ENCODE peak calls at places on chromosomes 7 and 10, in seven cellular contexts. One of them, this sample, is unnamed.

GRCh38 chr10:12699258-12699700 is 302.2 kb downstream of the CCDC3 start:
- DNase-seq in mesendoderm: no peak
- DNase-seq in IMR-90: no peak
- DNase-seq in H1: no peak
- DNase-seq in mesenchymal stem cell: peak; percentile 67
- DNase-seq in trophoblast cell: no peak
- DNase-seq in neuronal stem cell: no peak
- DNase-seq in this sample: no peak

GRCh38 chr7:107506683-107507339 is 37.0 kb downstream of the GPR22 start:
- DNase-seq in neuronal stem cell: no peak
- DNase-seq in IMR-90: peak; percentile 2
- DNase-seq in H1: no peak
- DNase-seq in mesenchymal stem cell: no peak
- DNase-seq in trophoblast cell: peak; percentile 98
- DNase-seq in mesendoderm: peak; percentile 30
- DNase-seq in this sample: no peak

GRCh38 chr7:112081778-112082177 is 124.4 kb downstream of the DOCK4 start:
- DNase-seq in mesenchymal stem cell: no peak
- DNase-seq in neuronal stem cell: no peak
- DNase-seq in H1: no peak
- DNase-seq in mesendoderm: no peak
- DNase-seq in trophoblast cell: peak; percentile 42
- DNase-seq in IMR-90: no peak
- DNase-seq in this sample: no peak

GRCh38 chr7:25854608-25855497 is 297.1 kb upstream of the NFE2L3 start:
- DNase-seq in IMR-90: peak; percentile 100
- DNase-seq in H1: peak; percentile 74
- DNase-seq in trophoblast cell: peak; percentile 97
- DNase-seq in mesenchymal stem cell: peak; percentile 100
- DNase-seq in neuronal stem cell: peak; percentile 97
- DNase-seq in mesendoderm: peak; percentile 100
- DNase-seq in this sample: peak; percentile 92

GRCh38 chr7:130419652-130420051 is 21.2 kb downstream of the CEP41 start:
- DNase-seq in neuronal stem cell: no peak
- DNase-seq in mesenchymal stem cell: no peak
- DNase-seq in mesendoderm: peak; percentile 47
- DNase-seq in IMR-90: peak; percentile 6
- DNase-seq in trophoblast cell: peak; percentile 37
- DNase-seq in H1: no peak
- DNase-seq in this sample: no peak

GRCh38 chr10:60732240-60733188 is 45.8 kb upstream of the CDK1 start:
- DNase-seq in trophoblast cell: peak; percentile 30
- DNase-seq in mesendoderm: peak; percentile 48
- DNase-seq in H1: no peak
- DNase-seq in IMR-90: no peak
- DNase-seq in mesenchymal stem cell: peak; percentile 26
- DNase-seq in neuronal stem cell: no peak
- DNase-seq in this sample: peak; percentile 48

GRCh38 chr7:92665926-92666325 is 75.7 kb upstream of the FAM133B start:
- DNase-seq in neuronal stem cell: no peak
- DNase-seq in trophoblast cell: no peak
- DNase-seq in H1: no peak
- DNase-seq in mesenchymal stem cell: no peak
- DNase-seq in mesendoderm: no peak
- DNase-seq in IMR-90: peak; percentile 48
- DNase-seq in this sample: no peak

GRCh38 chr10:663844-664243 is 25.6 kb downstream of the DIP2C start:
- DNase-seq in mesendoderm: no peak
- DNase-seq in IMR-90: no peak
- DNase-seq in mesenchymal stem cell: no peak
- DNase-seq in neuronal stem cell: no peak
- DNase-seq in H1: no peak
- DNase-seq in trophoblast cell: no peak
- DNase-seq in this sample: no peak

GRCh38 chr10:79097021-79097695 is 28.4 kb downstream of the ZMIZ1 start:
- DNase-seq in trophoblast cell: no peak
- DNase-seq in mesendoderm: no peak
- DNase-seq in mesenchymal stem cell: no peak
- DNase-seq in H1: no peak
- DNase-seq in neuronal stem cell: no peak
- DNase-seq in IMR-90: peak; percentile 74
- DNase-seq in this sample: no peak

GRCh38 chr7:6516387-6516983 is 34.8 kb downstream of the GRID2IP start:
- DNase-seq in mesenchymal stem cell: peak; percentile 87
- DNase-seq in IMR-90: peak; percentile 79
- DNase-seq in neuronal stem cell: peak; percentile 63
- DNase-seq in mesendoderm: peak; percentile 93
- DNase-seq in H1: peak; percentile 57
- DNase-seq in trophoblast cell: peak; percentile 94
- DNase-seq in this sample: peak; percentile 92

GRCh38 chr7:79787623-79788022 is 334.2 kb upstream of the MAGI2 start:
- DNase-seq in mesendoderm: no peak
- DNase-seq in IMR-90: no peak
- DNase-seq in mesenchymal stem cell: no peak
- DNase-seq in H1: no peak
- DNase-seq in trophoblast cell: no peak
- DNase-seq in neuronal stem cell: no peak
- DNase-seq in this sample: no peak
- H3K4ac ChIP-seq in mesendoderm: no peak overlapping the region
- H3K4ac ChIP-seq in IMR-90: no peak overlapping the region
- H3K4ac ChIP-seq in mesenchymal stem cell: no peak overlapping the region
- H3K4ac ChIP-seq in H1: no peak overlapping the region
- H3K4ac ChIP-seq in trophoblast cell: no peak overlapping the region
- H3K4ac ChIP-seq in neuronal stem cell: no peak overlapping the region
- H3K4ac ChIP-seq in this sample: no peak overlapping the region

GRCh38 chr10:128163701-128164100 is 37.5 kb upstream of the MKI67 start:
- DNase-seq in mesendoderm: no peak
- DNase-seq in H1: no peak
- DNase-seq in mesenchymal stem cell: no peak
- DNase-seq in trophoblast cell: peak; percentile 43
- DNase-seq in IMR-90: no peak
- DNase-seq in neuronal stem cell: no peak
- DNase-seq in this sample: no peak
- H4K8ac ChIP-seq in mesendoderm: no peak overlapping the region
- H4K8ac ChIP-seq in H1: no peak overlapping the region
- H4K8ac ChIP-seq in mesenchymal stem cell: no peak overlapping the region
- H4K8ac ChIP-seq in trophoblast cell: no peak overlapping the region
- H4K8ac ChIP-seq in IMR-90: no peak overlapping the region
- H4K8ac ChIP-seq in neuronal stem cell: no peak overlapping the region
- H4K8ac ChIP-seq in this sample: no peak overlapping the region

GRCh38 chr7:155305251-155305904 is 7.7 kb downstream of the INSIG1 start:
- DNase-seq in mesenchymal stem cell: no peak
- DNase-seq in H1: no peak
- DNase-seq in trophoblast cell: peak; percentile 92
- DNase-seq in mesendoderm: no peak
- DNase-seq in IMR-90: no peak
- DNase-seq in neuronal stem cell: no peak
- DNase-seq in this sample: no peak
- H3K27ac ChIP-seq in mesenchymal stem cell: no peak overlapping the region
- H3K27ac ChIP-seq in H1: no peak overlapping the region
- H3K27ac ChIP-seq in trophoblast cell: no peak overlapping the region
- H3K27ac ChIP-seq in mesendoderm: no peak overlapping the region
- H3K27ac ChIP-seq in IMR-90: no peak overlapping the region
- H3K27ac ChIP-seq in neuronal stem cell: no peak overlapping the region
- H3K27ac ChIP-seq in this sample: peak overlapping the region; percentile 20

GRCh38 chr10:112614072-112614471 is 167.1 kb downstream of the VTI1A start:
- DNase-seq in H1: no peak
- DNase-seq in mesendoderm: no peak
- DNase-seq in trophoblast cell: no peak
- DNase-seq in IMR-90: no peak
- DNase-seq in mesenchymal stem cell: no peak
- DNase-seq in neuronal stem cell: no peak
- DNase-seq in this sample: no peak
- H3K4ac ChIP-seq in H1: no peak overlapping the region
- H3K4ac ChIP-seq in mesendoderm: no peak overlapping the region
- H3K4ac ChIP-seq in trophoblast cell: no peak overlapping the region
- H3K4ac ChIP-seq in IMR-90: no peak overlapping the region
- H3K4ac ChIP-seq in mesenchymal stem cell: no peak overlapping the region
- H3K4ac ChIP-seq in neuronal stem cell: no peak overlapping the region
- H3K4ac ChIP-seq in this sample: no peak overlapping the region

GRCh38 chr10:122821808-122822207 is 23.8 kb downstream of the CUZD1 start:
- DNase-seq in IMR-90: no peak
- DNase-seq in mesendoderm: no peak
- DNase-seq in neuronal stem cell: no peak
- DNase-seq in mesenchymal stem cell: no peak
- DNase-seq in trophoblast cell: no peak
- DNase-seq in H1: no peak
- DNase-seq in this sample: no peak
- H4K8ac ChIP-seq in IMR-90: no peak overlapping the region
- H4K8ac ChIP-seq in mesendoderm: no peak overlapping the region
- H4K8ac ChIP-seq in neuronal stem cell: no peak overlapping the region
- H4K8ac ChIP-seq in mesenchymal stem cell: no peak overlapping the region
- H4K8ac ChIP-seq in trophoblast cell: no peak overlapping the region
- H4K8ac ChIP-seq in H1: no peak overlapping the region
- H4K8ac ChIP-seq in this sample: no peak overlapping the region

GRCh38 chr7:157682064-157682945 is 345.5 kb downstream of the DNAJB6 start:
- DNase-seq in mesendoderm: no peak
- DNase-seq in neuronal stem cell: no peak
- DNase-seq in mesenchymal stem cell: no peak
- DNase-seq in trophoblast cell: no peak
- DNase-seq in H1: no peak
- DNase-seq in IMR-90: no peak
- DNase-seq in this sample: peak; percentile 35
- H3K27ac ChIP-seq in mesendoderm: no peak overlapping the region
- H3K27ac ChIP-seq in neuronal stem cell: peak overlapping the region; percentile 98
- H3K27ac ChIP-seq in mesenchymal stem cell: no peak overlapping the region
- H3K27ac ChIP-seq in trophoblast cell: no peak overlapping the region
- H3K27ac ChIP-seq in H1: no peak overlapping the region
- H3K27ac ChIP-seq in IMR-90: no peak overlapping the region
- H3K27ac ChIP-seq in this sample: no peak overlapping the region